ENCODE peak calls at places on chromosomes 2 and 18, in nine cellular contexts. One of them, this sample, is unnamed.

GRCh38 chr2:216274194-216274593 is 98.1 kb downstream of the MARCHF4 start:
- DNase-seq in A549: no peak
- DNase-seq in HL-60: no peak
- DNase-seq in Panc1: no peak
- DNase-seq in GM23338: no peak
- DNase-seq in SK-N-SH: no peak
- DNase-seq in HepG2: no peak
- DNase-seq in GM12878: no peak
- DNase-seq in K562: no peak
- DNase-seq in this sample: no peak

GRCh38 chr2:75604479-75604878 is 42.1 kb upstream of the MRPL19 start:
- DNase-seq in A549: no peak
- DNase-seq in HL-60: no peak
- DNase-seq in Panc1: no peak
- DNase-seq in GM23338: no peak
- DNase-seq in SK-N-SH: no peak
- DNase-seq in HepG2: no peak
- DNase-seq in GM12878: no peak
- DNase-seq in K562: no peak
- DNase-seq in this sample: no peak

GRCh38 chr2:97660775-97661417 is 2.9 kb downstream of the ACTR1B start:
- DNase-seq in A549: no peak
- DNase-seq in HL-60: no peak
- DNase-seq in Panc1: no peak
- DNase-seq in GM23338: no peak
- DNase-seq in SK-N-SH: no peak
- DNase-seq in HepG2: no peak
- DNase-seq in GM12878: no peak
- DNase-seq in K562: peak; percentile 38
- DNase-seq in this sample: no peak

GRCh38 chr18:31376477-31376876 is at the start of gene DSG4:
- DNase-seq in A549: no peak
- DNase-seq in HL-60: no peak
- DNase-seq in Panc1: no peak
- DNase-seq in GM23338: no peak
- DNase-seq in SK-N-SH: no peak
- DNase-seq in HepG2: no peak
- DNase-seq in GM12878: no peak
- DNase-seq in K562: no peak
- DNase-seq in this sample: no peak

GRCh38 chr2:176527141-176527901 is 258.1 kb downstream of the MTX2 start:
- DNase-seq in A549: no peak
- DNase-seq in HL-60: no peak
- DNase-seq in Panc1: no peak
- DNase-seq in GM23338: no peak
- DNase-seq in SK-N-SH: no peak
- DNase-seq in HepG2: no peak
- DNase-seq in GM12878: no peak
- DNase-seq in K562: no peak
- DNase-seq in this sample: no peak

GRCh38 chr2:233464531-233465240 is 101.9 kb downstream of the USP40 start:
- DNase-seq in A549: no peak
- DNase-seq in HL-60: no peak
- DNase-seq in Panc1: no peak
- DNase-seq in GM23338: no peak
- DNase-seq in SK-N-SH: no peak
- DNase-seq in HepG2: no peak
- DNase-seq in GM12878: no peak
- DNase-seq in K562: no peak
- DNase-seq in this sample: no peak

GRCh38 chr18:63869374-63869773 is 18.1 kb upstream of the SERPINB2 start:
- DNase-seq in A549: no peak
- DNase-seq in HL-60: peak; percentile 100
- DNase-seq in Panc1: no peak
- DNase-seq in GM23338: no peak
- DNase-seq in SK-N-SH: no peak
- DNase-seq in HepG2: no peak
- DNase-seq in GM12878: no peak
- DNase-seq in K562: no peak
- DNase-seq in this sample: no peak

GRCh38 chr2:72399879-72400278 is 252.2 kb upstream of the CYP26B1 start:
- DNase-seq in A549: no peak
- DNase-seq in HL-60: no peak
- DNase-seq in Panc1: no peak
- DNase-seq in GM23338: no peak
- DNase-seq in SK-N-SH: no peak
- DNase-seq in HepG2: no peak
- DNase-seq in GM12878: no peak
- DNase-seq in K562: no peak
- DNase-seq in this sample: no peak

GRCh38 chr18:702957-703659 is 9.3 kb downstream of the ENOSF1 start:
- DNase-seq in A549: no peak
- DNase-seq in HL-60: peak; percentile 43
- DNase-seq in Panc1: peak; percentile 32
- DNase-seq in GM23338: no peak
- DNase-seq in SK-N-SH: no peak
- DNase-seq in HepG2: peak; percentile 79
- DNase-seq in GM12878: no peak
- DNase-seq in K562: no peak
- DNase-seq in this sample: no peak
- TF ChIP-seq REST in A549: no peak
- TF ChIP-seq REST in HL-60: no peak
- TF ChIP-seq REST in Panc1: no peak
- TF ChIP-seq REST in GM23338: no peak
- TF ChIP-seq REST in SK-N-SH: no peak
- TF ChIP-seq REST in HepG2: no peak
- TF ChIP-seq REST in GM12878: no peak
- TF ChIP-seq REST in K562: no peak
- TF ChIP-seq REST in this sample: no peak

GRCh38 chr2:222024934-222025890 is 273.6 kb downstream of the PAX3 start:
- DNase-seq in A549: peak; percentile 8
- DNase-seq in HL-60: no peak
- DNase-seq in Panc1: peak; percentile 8
- DNase-seq in GM23338: peak; percentile 84
- DNase-seq in SK-N-SH: peak; percentile 8
- DNase-seq in HepG2: peak; percentile 31
- DNase-seq in GM12878: no peak
- DNase-seq in K562: peak; percentile 30
- DNase-seq in this sample: peak; percentile 39
- TF ChIP-seq REST in A549: no peak
- TF ChIP-seq REST in HL-60: no peak
- TF ChIP-seq REST in Panc1: no peak
- TF ChIP-seq REST in GM23338: no peak
- TF ChIP-seq REST in SK-N-SH: no peak
- TF ChIP-seq REST in HepG2: no peak
- TF ChIP-seq REST in GM12878: no peak
- TF ChIP-seq REST in K562: no peak
- TF ChIP-seq REST in this sample: no peak

DNA sequence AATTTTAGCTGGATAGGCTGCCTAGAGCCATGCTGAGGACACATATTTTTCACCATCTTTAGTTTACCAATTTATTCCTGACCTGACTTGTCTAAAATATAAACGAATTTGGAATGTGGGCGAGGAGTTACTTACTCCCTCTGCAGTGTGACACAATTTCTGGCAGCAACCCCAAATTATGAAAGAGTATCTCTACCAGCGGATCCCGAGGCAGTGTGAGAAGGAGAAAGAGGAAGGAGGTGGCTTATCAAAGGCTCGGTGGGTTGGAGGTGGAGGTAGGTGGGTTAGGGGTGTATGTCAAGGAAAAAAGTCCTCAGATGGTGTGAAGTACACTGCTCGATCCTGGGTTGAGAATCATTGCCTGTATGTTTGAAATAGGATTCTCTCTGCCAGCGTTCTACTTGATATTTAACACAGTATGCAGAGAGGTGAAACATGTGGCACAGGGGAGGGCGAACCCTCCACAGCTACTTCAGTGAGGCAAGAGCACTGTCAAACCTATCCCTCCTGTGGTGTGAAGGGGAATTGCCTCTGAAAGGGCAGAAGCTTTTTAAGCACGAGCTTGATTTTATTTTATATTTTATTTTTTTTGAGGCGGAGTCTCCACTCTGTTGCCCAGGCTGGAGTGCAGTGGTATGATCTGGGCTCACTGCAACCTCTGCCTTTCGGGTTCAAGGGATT is 76.0 kb downstream of the RFTN2 start:
- DNase-seq in A549: peak; percentile 28
- DNase-seq in HL-60: peak; percentile 77
- DNase-seq in Panc1: no peak
- DNase-seq in GM23338: peak; percentile 82
- DNase-seq in SK-N-SH: peak; percentile 48
- DNase-seq in HepG2: peak; percentile 69
- DNase-seq in GM12878: no peak
- DNase-seq in K562: peak; percentile 58
- DNase-seq in this sample: peak; percentile 46
- TF ChIP-seq REST in A549: no peak
- TF ChIP-seq REST in HL-60: peak; percentile 15
- TF ChIP-seq REST in Panc1: no peak
- TF ChIP-seq REST in GM23338: no peak
- TF ChIP-seq REST in SK-N-SH: no peak
- TF ChIP-seq REST in HepG2: no peak
- TF ChIP-seq REST in GM12878: no peak
- TF ChIP-seq REST in K562: no peak
- TF ChIP-seq REST in this sample: no peak

GRCh38 chr18:58859935-58860334 is 4.7 kb upstream of the ZNF532 start:
- DNase-seq in A549: no peak
- DNase-seq in HL-60: no peak
- DNase-seq in Panc1: no peak
- DNase-seq in GM23338: peak; percentile 65
- DNase-seq in SK-N-SH: no peak
- DNase-seq in HepG2: no peak
- DNase-seq in GM12878: no peak
- DNase-seq in K562: no peak
- DNase-seq in this sample: no peak

GRCh38 chr18:58860747-58861224 is 3.9 kb upstream of the ZNF532 start:
- DNase-seq in A549: no peak
- DNase-seq in HL-60: no peak
- DNase-seq in Panc1: no peak
- DNase-seq in GM23338: no peak
- DNase-seq in SK-N-SH: no peak
- DNase-seq in HepG2: no peak
- DNase-seq in GM12878: no peak
- DNase-seq in K562: no peak
- DNase-seq in this sample: no peak

GRCh38 chr18:58852629-58853028 is 12.0 kb upstream of the ZNF532 start:
- DNase-seq in A549: no peak
- DNase-seq in HL-60: no peak
- DNase-seq in Panc1: no peak
- DNase-seq in GM23338: no peak
- DNase-seq in SK-N-SH: no peak
- DNase-seq in HepG2: no peak
- DNase-seq in GM12878: no peak
- DNase-seq in K562: no peak
- DNase-seq in this sample: no peak

GRCh38 chr18:58858591-58859468 is 5.8 kb upstream of the ZNF532 start:
- DNase-seq in A549: no peak
- DNase-seq in HL-60: no peak
- DNase-seq in Panc1: no peak
- DNase-seq in GM23338: no peak
- DNase-seq in SK-N-SH: no peak
- DNase-seq in HepG2: no peak
- DNase-seq in GM12878: no peak
- DNase-seq in K562: no peak
- DNase-seq in this sample: no peak

GRCh38 chr18:58856881-58857280 is 7.8 kb upstream of the ZNF532 start:
- DNase-seq in A549: no peak
- DNase-seq in HL-60: peak; percentile 15
- DNase-seq in Panc1: no peak
- DNase-seq in GM23338: no peak
- DNase-seq in SK-N-SH: no peak
- DNase-seq in HepG2: no peak
- DNase-seq in GM12878: no peak
- DNase-seq in K562: no peak
- DNase-seq in this sample: no peak
- TF ChIP-seq REST in A549: no peak
- TF ChIP-seq REST in HL-60: no peak
- TF ChIP-seq REST in Panc1: no peak
- TF ChIP-seq REST in GM23338: no peak
- TF ChIP-seq REST in SK-N-SH: no peak
- TF ChIP-seq REST in HepG2: no peak
- TF ChIP-seq REST in GM12878: no peak
- TF ChIP-seq REST in K562: no peak
- TF ChIP-seq REST in this sample: no peak

GRCh38 chr18:24491882-24492281 is 31.4 kb downstream of the HRH4 start:
- DNase-seq in A549: no peak
- DNase-seq in HL-60: no peak
- DNase-seq in Panc1: no peak
- DNase-seq in GM23338: no peak
- DNase-seq in SK-N-SH: no peak
- DNase-seq in HepG2: no peak
- DNase-seq in GM12878: peak; percentile 64
- DNase-seq in K562: no peak
- DNase-seq in this sample: no peak

GRCh38 chr18:24492445-24492844 is 32.0 kb downstream of the HRH4 start:
- DNase-seq in A549: no peak
- DNase-seq in HL-60: no peak
- DNase-seq in Panc1: no peak
- DNase-seq in GM23338: peak; percentile 14
- DNase-seq in SK-N-SH: no peak
- DNase-seq in HepG2: no peak
- DNase-seq in GM12878: peak; percentile 30
- DNase-seq in K562: no peak
- DNase-seq in this sample: no peak

GRCh38 chr18:24490545-24490944 is 30.1 kb downstream of the HRH4 start:
- DNase-seq in A549: no peak
- DNase-seq in HL-60: peak; percentile 75
- DNase-seq in Panc1: no peak
- DNase-seq in GM23338: no peak
- DNase-seq in SK-N-SH: peak; percentile 12
- DNase-seq in HepG2: no peak
- DNase-seq in GM12878: no peak
- DNase-seq in K562: no peak
- DNase-seq in this sample: no peak

GRCh38 chr18:24494586-24494985 is 34.1 kb downstream of the HRH4 start:
- DNase-seq in A549: no peak
- DNase-seq in HL-60: no peak
- DNase-seq in Panc1: no peak
- DNase-seq in GM23338: no peak
- DNase-seq in SK-N-SH: no peak
- DNase-seq in HepG2: no peak
- DNase-seq in GM12878: no peak
- DNase-seq in K562: no peak
- DNase-seq in this sample: no peak

GRCh38 chr18:24488824-24489493 is 28.5 kb downstream of the HRH4 start:
- DNase-seq in A549: peak; percentile 21
- DNase-seq in HL-60: peak; percentile 41
- DNase-seq in Panc1: peak; percentile 22
- DNase-seq in GM23338: peak; percentile 76
- DNase-seq in SK-N-SH: peak; percentile 53
- DNase-seq in HepG2: peak; percentile 13
- DNase-seq in GM12878: peak; percentile 3
- DNase-seq in K562: peak; percentile 62
- DNase-seq in this sample: peak; percentile 27
- TF ChIP-seq REST in A549: no peak
- TF ChIP-seq REST in HL-60: no peak
- TF ChIP-seq REST in Panc1: no peak
- TF ChIP-seq REST in GM23338: no peak
- TF ChIP-seq REST in SK-N-SH: no peak
- TF ChIP-seq REST in HepG2: no peak
- TF ChIP-seq REST in GM12878: no peak
- TF ChIP-seq REST in K562: no peak
- TF ChIP-seq REST in this sample: no peak